ENCODE peak calls at places on chromosomes 6 and 20, in ten cellular contexts. H, U, D, A, N, J, M, T, Q and Y are unnamed samples.

GRCh38 chr6:111673871-111674270 is 68.2 kb upstream of the TRAF3IP2 start:
- DNase-seq in H (no peak), U (peak; percentile 64), D (no peak), A (no peak), N (no peak), J (no peak), M (no peak), T (no peak), Q (no peak), Y (no peak)

GRCh38 chr6:135586388-135586787 is 88.8 kb upstream of the AHI1 start:
- DNase-seq in H (no peak), U (no peak), D (no peak), A (no peak), N (no peak), J (no peak), M (no peak), T (no peak), Q (no peak), Y (no peak)

GRCh38 chr6:116446399-116446798 is 14.8 kb upstream of the CALHM6 start:
- DNase-seq in H (no peak), U (no peak), D (no peak), A (no peak), N (no peak), J (no peak), M (no peak), T (peak; percentile 67), Q (no peak), Y (no peak)

GRCh38 chr20:58829531-58829941 is 21.2 kb downstream of the GNAS-AS1 start:
- DNase-seq in H (no peak), U (no peak), D (no peak), A (no peak), N (no peak), J (no peak), M (no peak), T (no peak), Q (no peak), Y (no peak)

GRCh38 chr6:166097914-166098522 is 69.6 kb downstream of the TBXT start:
- DNase-seq in H (peak; percentile 79), U (peak; percentile 52), D (peak; percentile 53), A (peak; percentile 45), N (peak; percentile 34), J (no peak), M (peak; percentile 56), T (peak; percentile 53), Q (peak; percentile 88), Y (peak; percentile 29)

GRCh38 chr20:23095504-23095903 is 9.4 kb upstream of the CD93 start:
- DNase-seq in H (no peak), U (no peak), D (no peak), A (no peak), N (no peak), J (no peak), M (no peak), T (no peak), Q (no peak), Y (no peak)

GRCh38 chr6:170135821-170136471 is 154.9 kb downstream of the DLL1 start:
- DNase-seq in H (no peak), U (no peak), D (peak; percentile 8), A (no peak), N (no peak), J (no peak), M (no peak), T (no peak), Q (peak; percentile 18), Y (no peak)

GRCh38 chr6:158068893-158069799 is 87.5 kb downstream of the SYNJ2 start:
- DNase-seq in H (no peak), U (no peak), D (no peak), A (no peak), N (no peak), J (no peak), M (no peak), T (peak; percentile 89), Q (no peak), Y (no peak)

GRCh38 chr20:21512634-21513180 is 1.2 kb downstream of the NKX2-2 start:
- DNase-seq in H (no peak), U (no peak), D (peak; percentile 45), A (no peak), N (no peak), J (no peak), M (no peak), T (no peak), Q (no peak), Y (no peak)

GRCh38 chr6:30213999-30214982 is 1.1 kb upstream of the TRIM26 start:
- DNase-seq in H (peak; percentile 80), U (no peak), D (no peak), A (no peak), N (peak; percentile 64), J (peak; percentile 61), M (peak; percentile 77), T (peak; percentile 87), Q (peak; percentile 87), Y (peak; percentile 46)

GRCh38 chr6:142846883-142847287 is 98.1 kb downstream of the HIVEP2 start:
- DNase-seq in H (no peak), U (peak; percentile 28), D (no peak), A (no peak), N (no peak), J (no peak), M (no peak), T (peak; percentile 97), Q (no peak), Y (no peak)

GRCh38 chr6:113450061-113450465 is 407.1 kb upstream of the MARCKS start:
- DNase-seq in H (no peak), U (no peak), D (no peak), A (no peak), N (no peak), J (no peak), M (no peak), T (no peak), Q (no peak), Y (no peak)

GRCh38 chr20:63027425-63028389 is 20.9 kb upstream of the BHLHE23 start:
- DNase-seq in H (peak; percentile 17), U (peak; percentile 54), D (peak; percentile 73), A (no peak), N (no peak), J (no peak), M (peak; percentile 50), T (peak; percentile 23), Q (no peak), Y (no peak)

GRCh38 chr20:40254023-40254772 is 434.8 kb downstream of the MAFB start:
- DNase-seq in H (no peak), U (no peak), D (no peak), A (no peak), N (no peak), J (no peak), M (no peak), T (no peak), Q (no peak), Y (no peak)

GRCh38 chr6:112780498-112781096 is 433.5 kb downstream of the RFPL4B start:
- DNase-seq in H (peak; percentile 35), U (peak; percentile 69), D (peak; percentile 61), A (peak; percentile 11), N (no peak), J (no peak), M (peak; percentile 46), T (peak; percentile 86), Q (peak; percentile 68), Y (no peak)

GRCh38 chr20:44326391-44327159 is 10.3 kb upstream of the R3HDML start:
- DNase-seq in H (peak; percentile 33), U (no peak), D (no peak), A (no peak), N (no peak), J (no peak), M (no peak), T (no peak), Q (no peak), Y (peak; percentile 18)

GRCh38 chr6:154852700-154853099 is 119.5 kb downstream of the SCAF8 start:
- DNase-seq in H (no peak), U (no peak), D (no peak), A (no peak), N (no peak), J (no peak), M (no peak), T (peak; percentile 38), Q (no peak), Y (no peak)

GRCh38 chr20:9514072-9514460 is 324 bp upstream of the LAMP5 start:
- DNase-seq in H (no peak), U (peak; percentile 54), D (no peak), A (no peak), N (no peak), J (no peak), M (no peak), T (no peak), Q (no peak), Y (no peak)

GRCh38 chr6:150831577-150831976 is 33.9 kb upstream of the MTHFD1L start:
- DNase-seq in H (no peak), U (no peak), D (no peak), A (no peak), N (no peak), J (no peak), M (no peak), T (no peak), Q (no peak), Y (no peak)

GRCh38 chr6:112149236-112149635 is 61.8 kb downstream of the FAM229B start:
- DNase-seq in H (no peak), U (peak; percentile 86), D (peak; percentile 53), A (no peak), N (no peak), J (no peak), M (no peak), T (no peak), Q (no peak), Y (no peak)

GRCh38 chr6:34974249-34974642 is 85.2 kb downstream of the ANKS1A start:
- DNase-seq in H (no peak), U (no peak), D (no peak), A (no peak), N (no peak), J (no peak), M (no peak), T (no peak), Q (no peak), Y (no peak)

GRCh38 chr6:43714311-43715055 is 26.9 kb upstream of the MRPS18A start:
- DNase-seq in H (no peak), U (no peak), D (no peak), A (no peak), N (no peak), J (no peak), M (peak; percentile 24), T (no peak), Q (peak; percentile 43), Y (no peak)

GRCh38 chr6:119129968-119130484 is 51.6 kb upstream of the FAM184A start:
- DNase-seq in H (no peak), U (no peak), D (no peak), A (no peak), N (no peak), J (no peak), M (no peak), T (peak; percentile 75), Q (no peak), Y (no peak)

GRCh38 chr20:63473555-63474449 is 1.3 kb upstream of the KCNQ2 start:
- DNase-seq in H (no peak), U (no peak), D (no peak), A (no peak), N (no peak), J (no peak), M (no peak), T (no peak), Q (no peak), Y (no peak)

GRCh38 chr6:157861814-157862213 is 38.8 kb downstream of the SNX9 start:
- DNase-seq in H (no peak), U (no peak), D (no peak), A (no peak), N (no peak), J (no peak), M (no peak), T (peak; percentile 68), Q (no peak), Y (no peak)

GRCh38 chr6:81708306-81708705 is 44.2 kb downstream of the TENT5A start:
- DNase-seq in H (no peak), U (no peak), D (no peak), A (no peak), N (no peak), J (no peak), M (no peak), T (no peak), Q (no peak), Y (no peak)

GRCh38 chr6:105135056-105135455 is 44.8 kb downstream of the POPDC3 start:
- DNase-seq in H (no peak), U (peak; percentile 7), D (peak; percentile 30), A (no peak), N (no peak), J (no peak), M (no peak), T (peak; percentile 54), Q (no peak), Y (no peak)

GRCh38 chr20:57483287-57484050 is 41.5 kb downstream of the CTCFL start:
- DNase-seq in H (no peak), U (no peak), D (no peak), A (no peak), N (no peak), J (no peak), M (no peak), T (no peak), Q (peak; percentile 1), Y (no peak)